ENCODE peak calls at places on chromosomes 13 and 19, in ten cellular contexts. One of them, this sample, is unnamed. For H3K4me1 and H3K27me3, the result is how much of the 10 kb centered on the place peaks cover.

GRCh38 chr13:36820222-36820621 is 1.2 kb downstream of the RFXAP start:
- DNase-seq in gastrocnemius medialis: no peak
- DNase-seq in BE2C: no peak
- DNase-seq in uterus: no peak
- DNase-seq in pancreas: no peak
- DNase-seq in psoas muscle: no peak
- DNase-seq in PC-3: no peak
- DNase-seq in cardiac muscle cell: no peak
- DNase-seq in colonic mucosa: no peak
- DNase-seq in left ventricle myocardium inferior: no peak
- DNase-seq in this sample: no peak

GRCh38 chr13:75180805-75181455 is 301.0 kb downstream of the TBC1D4 start:
- DNase-seq in BE2C: no peak
- DNase-seq in pancreas: no peak
- DNase-seq in gastrocnemius medialis: no peak
- DNase-seq in uterus: no peak
- DNase-seq in psoas muscle: no peak
- DNase-seq in PC-3: peak
- DNase-seq in left ventricle myocardium inferior: no peak
- DNase-seq in cardiac muscle cell: no peak
- DNase-seq in colonic mucosa: no peak
- DNase-seq in this sample: no peak

GRCh38 chr13:27573265-27573664 is 47.1 kb downstream of the LNX2 start:
- DNase-seq in cardiac muscle cell: no peak
- DNase-seq in PC-3: peak
- DNase-seq in colonic mucosa: no peak
- DNase-seq in left ventricle myocardium inferior: no peak
- DNase-seq in psoas muscle: no peak
- DNase-seq in pancreas: no peak
- DNase-seq in gastrocnemius medialis: no peak
- DNase-seq in uterus: no peak
- DNase-seq in BE2C: no peak
- DNase-seq in this sample: no peak

GRCh38 chr13:53311561-53311960 is 282.9 kb downstream of the OLFM4 start:
- DNase-seq in gastrocnemius medialis: no peak
- DNase-seq in uterus: no peak
- DNase-seq in BE2C: no peak
- DNase-seq in PC-3: no peak
- DNase-seq in colonic mucosa: no peak
- DNase-seq in psoas muscle: no peak
- DNase-seq in left ventricle myocardium inferior: no peak
- DNase-seq in cardiac muscle cell: no peak
- DNase-seq in pancreas: no peak
- DNase-seq in this sample: no peak

GRCh38 chr19:35642798-35643254 is 1.3 kb downstream of the ETV2 start:
- DNase-seq in left ventricle myocardium inferior: no peak
- DNase-seq in pancreas: peak
- DNase-seq in cardiac muscle cell: no peak
- DNase-seq in colonic mucosa: peak
- DNase-seq in uterus: peak
- DNase-seq in PC-3: no peak
- DNase-seq in BE2C: no peak
- DNase-seq in psoas muscle: no peak
- DNase-seq in gastrocnemius medialis: no peak
- DNase-seq in this sample: peak

GRCh38 chr19:12665281-12665573 is 1.3 kb downstream of the MAN2B1 start:
- DNase-seq in colonic mucosa: peak
- DNase-seq in gastrocnemius medialis: no peak
- DNase-seq in pancreas: no peak
- DNase-seq in left ventricle myocardium inferior: peak
- DNase-seq in cardiac muscle cell: no peak
- DNase-seq in uterus: no peak
- DNase-seq in psoas muscle: no peak
- DNase-seq in BE2C: no peak
- DNase-seq in PC-3: no peak
- DNase-seq in this sample: peak

GRCh38 chr13:41058229-41059070 is 2.9 kb upstream of the WBP4 start:
- DNase-seq in gastrocnemius medialis: no peak
- DNase-seq in PC-3: no peak
- DNase-seq in psoas muscle: no peak
- DNase-seq in uterus: no peak
- DNase-seq in BE2C: no peak
- DNase-seq in cardiac muscle cell: peak
- DNase-seq in left ventricle myocardium inferior: no peak
- DNase-seq in colonic mucosa: no peak
- DNase-seq in pancreas: no peak
- DNase-seq in this sample: no peak

GRCh38 chr19:335486-336066 is 9.0 kb downstream of the MIER2 start:
- DNase-seq in colonic mucosa: no peak
- DNase-seq in psoas muscle: no peak
- DNase-seq in PC-3: no peak
- DNase-seq in BE2C: no peak
- DNase-seq in pancreas: peak
- DNase-seq in left ventricle myocardium inferior: no peak
- DNase-seq in cardiac muscle cell: no peak
- DNase-seq in uterus: no peak
- DNase-seq in gastrocnemius medialis: no peak
- DNase-seq in this sample: no peak

GRCh38 chr13:67735651-67736050 is 505.5 kb upstream of the PCDH9 start:
- DNase-seq in cardiac muscle cell: no peak
- DNase-seq in colonic mucosa: no peak
- DNase-seq in pancreas: no peak
- DNase-seq in gastrocnemius medialis: no peak
- DNase-seq in psoas muscle: no peak
- DNase-seq in BE2C: no peak
- DNase-seq in uterus: no peak
- DNase-seq in PC-3: no peak
- DNase-seq in left ventricle myocardium inferior: no peak
- DNase-seq in this sample: no peak

GRCh38 chr13:67742478-67742877 is 512.3 kb upstream of the PCDH9 start:
- DNase-seq in psoas muscle: no peak
- DNase-seq in gastrocnemius medialis: no peak
- DNase-seq in colonic mucosa: no peak
- DNase-seq in BE2C: no peak
- DNase-seq in uterus: no peak
- DNase-seq in left ventricle myocardium inferior: no peak
- DNase-seq in pancreas: no peak
- DNase-seq in cardiac muscle cell: no peak
- DNase-seq in PC-3: no peak
- DNase-seq in this sample: no peak

GRCh38 chr13:67740871-67741475 is 510.8 kb upstream of the PCDH9 start:
- DNase-seq in gastrocnemius medialis: no peak
- DNase-seq in cardiac muscle cell: no peak
- DNase-seq in uterus: no peak
- DNase-seq in pancreas: no peak
- DNase-seq in PC-3: no peak
- DNase-seq in left ventricle myocardium inferior: no peak
- DNase-seq in colonic mucosa: no peak
- DNase-seq in psoas muscle: no peak
- DNase-seq in BE2C: no peak
- DNase-seq in this sample: no peak

DNA sequence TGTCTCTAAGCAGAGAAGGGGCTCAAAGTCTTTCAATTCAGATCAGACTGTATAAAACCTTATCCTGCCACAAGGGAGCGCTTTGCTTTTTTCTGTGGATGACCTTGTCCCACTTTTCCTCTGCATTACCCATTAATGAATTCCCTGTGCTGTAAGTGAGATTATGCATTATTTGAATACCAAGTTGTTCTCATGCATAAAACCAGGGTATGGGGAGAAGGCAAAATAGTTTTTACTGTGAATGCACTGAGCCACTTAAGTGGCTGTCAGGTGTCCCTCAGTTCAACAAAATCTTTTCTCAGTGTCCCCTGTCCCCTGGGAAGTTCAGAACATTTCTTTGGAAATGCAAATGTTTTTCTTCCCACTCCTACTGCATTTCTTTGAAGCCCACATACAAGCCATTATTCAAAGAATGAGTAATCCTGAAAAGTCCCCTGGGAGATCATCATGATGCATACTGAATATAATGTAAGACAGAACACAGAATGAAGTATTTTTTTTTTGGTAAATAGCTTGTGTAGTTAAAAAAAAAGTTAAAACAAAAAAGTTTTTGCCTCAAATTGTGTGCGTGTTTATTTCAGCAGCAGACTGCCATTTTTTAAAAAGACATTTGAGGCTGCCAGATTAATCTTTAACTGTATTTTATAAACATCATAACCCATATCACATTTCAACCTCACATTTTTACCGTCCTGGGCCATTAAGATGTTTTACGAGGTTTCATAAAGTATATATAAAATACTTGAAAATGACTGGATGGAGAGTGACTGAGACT is 506.7 kb upstream of the PCDH9 start:
- DNase-seq in pancreas: no peak
- DNase-seq in left ventricle myocardium inferior: no peak
- DNase-seq in BE2C: peak
- DNase-seq in PC-3: peak
- DNase-seq in colonic mucosa: peak
- DNase-seq in cardiac muscle cell: peak
- DNase-seq in uterus: no peak
- DNase-seq in gastrocnemius medialis: no peak
- DNase-seq in psoas muscle: no peak
- DNase-seq in this sample: no peak
- TF ChIP-seq CTCF in pancreas: no peak
- TF ChIP-seq CTCF in left ventricle myocardium inferior: no peak
- TF ChIP-seq CTCF in BE2C: peak
- TF ChIP-seq CTCF in PC-3: peak
- TF ChIP-seq CTCF in colonic mucosa: peak
- TF ChIP-seq CTCF in cardiac muscle cell: no peak
- TF ChIP-seq CTCF in uterus: no peak
- TF ChIP-seq CTCF in gastrocnemius medialis: no peak
- TF ChIP-seq CTCF in psoas muscle: no peak
- TF ChIP-seq CTCF in this sample: no peak

GRCh38 chr19:33389574-33390119 is 16.1 kb downstream of the CEBPG start:
- DNase-seq in colonic mucosa: no peak
- DNase-seq in PC-3: no peak
- DNase-seq in gastrocnemius medialis: no peak
- DNase-seq in left ventricle myocardium inferior: peak
- DNase-seq in BE2C: no peak
- DNase-seq in pancreas: peak
- DNase-seq in psoas muscle: no peak
- DNase-seq in cardiac muscle cell: no peak
- DNase-seq in uterus: no peak
- DNase-seq in this sample: peak

GRCh38 chr19:33390908-33391630 is 17.6 kb downstream of the CEBPG start:
- DNase-seq in uterus: no peak
- DNase-seq in gastrocnemius medialis: no peak
- DNase-seq in cardiac muscle cell: no peak
- DNase-seq in PC-3: no peak
- DNase-seq in psoas muscle: no peak
- DNase-seq in pancreas: peak
- DNase-seq in left ventricle myocardium inferior: peak
- DNase-seq in BE2C: peak
- DNase-seq in colonic mucosa: no peak
- DNase-seq in this sample: peak

GRCh38 chr19:33388817-33389573 is 15.5 kb downstream of the CEBPG start:
- DNase-seq in colonic mucosa: no peak
- DNase-seq in cardiac muscle cell: no peak
- DNase-seq in PC-3: no peak
- DNase-seq in BE2C: peak
- DNase-seq in psoas muscle: peak
- DNase-seq in uterus: peak
- DNase-seq in pancreas: peak
- DNase-seq in left ventricle myocardium inferior: peak
- DNase-seq in gastrocnemius medialis: no peak
- DNase-seq in this sample: no peak

GRCh38 chr19:33391631-33392249 is 18.2 kb downstream of the CEBPG start:
- DNase-seq in gastrocnemius medialis: no peak
- DNase-seq in pancreas: peak
- DNase-seq in uterus: no peak
- DNase-seq in colonic mucosa: no peak
- DNase-seq in left ventricle myocardium inferior: no peak
- DNase-seq in PC-3: no peak
- DNase-seq in psoas muscle: no peak
- DNase-seq in cardiac muscle cell: no peak
- DNase-seq in BE2C: peak
- DNase-seq in this sample: no peak

GRCh38 chr19:33390120-33390907 is 16.8 kb downstream of the CEBPG start:
- DNase-seq in PC-3: no peak
- DNase-seq in psoas muscle: peak
- DNase-seq in pancreas: peak
- DNase-seq in cardiac muscle cell: no peak
- DNase-seq in BE2C: peak
- DNase-seq in colonic mucosa: peak
- DNase-seq in left ventricle myocardium inferior: peak
- DNase-seq in uterus: peak
- DNase-seq in gastrocnemius medialis: no peak
- DNase-seq in this sample: peak
- H3K4me1 ChIP-seq in PC-3: under half
- H3K4me1 ChIP-seq in psoas muscle: half or more
- H3K4me1 ChIP-seq in pancreas: under half
- H3K4me1 ChIP-seq in cardiac muscle cell: under half
- H3K4me1 ChIP-seq in BE2C: under half
- H3K4me1 ChIP-seq in colonic mucosa: under half
- H3K4me1 ChIP-seq in left ventricle myocardium inferior: half or more
- H3K4me1 ChIP-seq in uterus: half or more
- H3K4me1 ChIP-seq in gastrocnemius medialis: half or more
- H3K4me1 ChIP-seq in this sample: half or more

GRCh38 chr19:46296722-46297431 is at the start of gene HIF3A:
- DNase-seq in gastrocnemius medialis: no peak
- DNase-seq in PC-3: no peak
- DNase-seq in BE2C: peak
- DNase-seq in colonic mucosa: peak
- DNase-seq in left ventricle myocardium inferior: peak
- DNase-seq in cardiac muscle cell: peak
- DNase-seq in pancreas: peak
- DNase-seq in uterus: peak
- DNase-seq in psoas muscle: no peak
- DNase-seq in this sample: no peak

GRCh38 chr19:46297700-46298476 is 1.0 kb downstream of the HIF3A start:
- DNase-seq in pancreas: peak
- DNase-seq in cardiac muscle cell: no peak
- DNase-seq in colonic mucosa: peak
- DNase-seq in psoas muscle: peak
- DNase-seq in left ventricle myocardium inferior: peak
- DNase-seq in uterus: peak
- DNase-seq in gastrocnemius medialis: peak
- DNase-seq in PC-3: no peak
- DNase-seq in BE2C: peak
- DNase-seq in this sample: peak

GRCh38 chr19:46298477-46299003 is 1.7 kb downstream of the HIF3A start:
- DNase-seq in uterus: no peak
- DNase-seq in BE2C: no peak
- DNase-seq in cardiac muscle cell: no peak
- DNase-seq in pancreas: no peak
- DNase-seq in gastrocnemius medialis: no peak
- DNase-seq in psoas muscle: no peak
- DNase-seq in PC-3: no peak
- DNase-seq in colonic mucosa: no peak
- DNase-seq in left ventricle myocardium inferior: no peak
- DNase-seq in this sample: no peak

GRCh38 chr19:46299695-46300094 is 2.9 kb downstream of the HIF3A start:
- DNase-seq in psoas muscle: no peak
- DNase-seq in cardiac muscle cell: no peak
- DNase-seq in colonic mucosa: peak
- DNase-seq in PC-3: no peak
- DNase-seq in uterus: no peak
- DNase-seq in gastrocnemius medialis: no peak
- DNase-seq in BE2C: no peak
- DNase-seq in left ventricle myocardium inferior: no peak
- DNase-seq in pancreas: no peak
- DNase-seq in this sample: no peak

GRCh38 chr19:46299004-46299509 is 2.2 kb downstream of the HIF3A start:
- DNase-seq in pancreas: peak
- DNase-seq in uterus: peak
- DNase-seq in cardiac muscle cell: peak
- DNase-seq in BE2C: peak
- DNase-seq in psoas muscle: peak
- DNase-seq in colonic mucosa: peak
- DNase-seq in left ventricle myocardium inferior: peak
- DNase-seq in gastrocnemius medialis: peak
- DNase-seq in PC-3: peak
- DNase-seq in this sample: peak
- H3K27me3 ChIP-seq in pancreas: under half
- H3K27me3 ChIP-seq in uterus: under half
- H3K27me3 ChIP-seq in cardiac muscle cell: under half
- H3K27me3 ChIP-seq in BE2C: under half
- H3K27me3 ChIP-seq in psoas muscle: under half
- H3K27me3 ChIP-seq in colonic mucosa: under half
- H3K27me3 ChIP-seq in left ventricle myocardium inferior: under half
- H3K27me3 ChIP-seq in gastrocnemius medialis: under half
- H3K27me3 ChIP-seq in PC-3: under half
- H3K27me3 ChIP-seq in this sample: under half

GRCh38 chr19:42857544-42857867 is 22.0 kb downstream of the PSG1 start:
- DNase-seq in psoas muscle: no peak
- DNase-seq in pancreas: no peak
- DNase-seq in PC-3: no peak
- DNase-seq in left ventricle myocardium inferior: no peak
- DNase-seq in BE2C: no peak
- DNase-seq in uterus: no peak
- DNase-seq in colonic mucosa: no peak
- DNase-seq in cardiac muscle cell: no peak
- DNase-seq in gastrocnemius medialis: no peak
- DNase-seq in this sample: no peak
- TF ChIP-seq CTCF in psoas muscle: no peak
- TF ChIP-seq CTCF in pancreas: no peak
- TF ChIP-seq CTCF in PC-3: peak
- TF ChIP-seq CTCF in left ventricle myocardium inferior: no peak
- TF ChIP-seq CTCF in BE2C: no peak
- TF ChIP-seq CTCF in uterus: no peak
- TF ChIP-seq CTCF in colonic mucosa: no peak
- TF ChIP-seq CTCF in cardiac muscle cell: no peak
- TF ChIP-seq CTCF in gastrocnemius medialis: no peak
- TF ChIP-seq CTCF in this sample: no peak